ENCODE peak calls at places on chromosomes 16 and 17, in seven cellular contexts. W, D, Z, U, S, P and T are unnamed samples.

GRCh38 chr16:58937661-58938060 is 203.5 kb upstream of the GOT2 start:
- DNase-seq in W (no peak), D (no peak), Z (no peak), U (no peak), S (no peak), P (no peak), T (no peak)

GRCh38 chr16:3716831-3717234 is 491 bp downstream of the TRAP1 start:
- DNase-seq in W (peak; percentile 41), D (peak; percentile 32), Z (peak; percentile 38), U (peak; percentile 34), S (no peak), P (peak; percentile 12), T (peak; percentile 48)

GRCh38 chr16:89599451-89599858 is 14.0 kb upstream of the DPEP1 start:
- DNase-seq in W (peak; percentile 56), D (no peak), Z (no peak), U (peak; percentile 87), S (no peak), P (peak; percentile 31), T (no peak)

GRCh38 chr16:86878290-86879160 is 300.2 kb downstream of the FOXL1 start:
- DNase-seq in W (no peak), D (peak; percentile 42), Z (no peak), U (no peak), S (no peak), P (no peak), T (no peak)

GRCh38 chr16:13919330-13919682 is 648 bp upstream of the ERCC4 start:
- DNase-seq in W (peak; percentile 70), D (no peak), Z (no peak), U (no peak), S (peak; percentile 55), P (peak; percentile 1), T (peak; percentile 44)

GRCh38 chr17:73956595-73957465 is 246.6 kb upstream of the RPL38 start:
- DNase-seq in W (no peak), D (no peak), Z (peak; percentile 84), U (peak; percentile 91), S (no peak), P (peak; percentile 55), T (peak; percentile 82)

GRCh38 chr16:49875812-49876715 is 20.2 kb upstream of the ZNF423 start:
- DNase-seq in W (no peak), D (no peak), Z (no peak), U (no peak), S (no peak), P (no peak), T (no peak)

GRCh38 chr17:45578516-45579455 is 88.3 kb upstream of the PLEKHM1 start:
- DNase-seq in W (no peak), D (no peak), Z (no peak), U (no peak), S (no peak), P (no peak), T (no peak)

GRCh38 chr17:48625502-48626201 is 506 bp downstream of the HOXB9 start:
- DNase-seq in W (no peak), D (peak; percentile 35), Z (no peak), U (peak; percentile 69), S (no peak), P (no peak), T (peak; percentile 84)

GRCh38 chr16:87824016-87824990 is 45.0 kb downstream of the SLC7A5 start:
- DNase-seq in W (no peak), D (no peak), Z (no peak), U (no peak), S (no peak), P (no peak), T (no peak)

GRCh38 chr17:38751144-38751802 is 1.3 kb upstream of the PSMB3 start:
- DNase-seq in W (peak; percentile 55), D (no peak), Z (no peak), U (no peak), S (peak; percentile 60), P (no peak), T (no peak)

GRCh38 chr17:68740555-68741447 is 139.6 kb upstream of the FAM20A start:
- DNase-seq in W (no peak), D (no peak), Z (no peak), U (no peak), S (no peak), P (no peak), T (no peak)
- TF ChIP-seq CTCF in W (peak; percentile 5), D (no peak), Z (no peak), U (no peak), S (peak; percentile 6), P (no peak), T (no peak)

GRCh38 chr16:21302454-21302853 is 24.4 kb upstream of the CRYM start:
- DNase-seq in W (peak; percentile 40), D (no peak), Z (no peak), U (no peak), S (no peak), P (no peak), T (no peak)

GRCh38 chr16:21302898-21303528 is 24.9 kb upstream of the CRYM start:
- DNase-seq in W (peak; percentile 95), D (no peak), Z (no peak), U (no peak), S (peak; percentile 55), P (no peak), T (peak; percentile 47)

GRCh38 chr16:21301895-21302291 is 23.8 kb upstream of the CRYM start:
- DNase-seq in W (no peak), D (no peak), Z (no peak), U (no peak), S (peak; percentile 48), P (no peak), T (no peak)

GRCh38 chr16:21300309-21301167 is 22.4 kb upstream of the CRYM start:
- DNase-seq in W (peak; percentile 100), D (peak; percentile 100), Z (peak; percentile 98), U (peak; percentile 86), S (peak; percentile 99), P (peak; percentile 15), T (peak; percentile 85)

DNA sequence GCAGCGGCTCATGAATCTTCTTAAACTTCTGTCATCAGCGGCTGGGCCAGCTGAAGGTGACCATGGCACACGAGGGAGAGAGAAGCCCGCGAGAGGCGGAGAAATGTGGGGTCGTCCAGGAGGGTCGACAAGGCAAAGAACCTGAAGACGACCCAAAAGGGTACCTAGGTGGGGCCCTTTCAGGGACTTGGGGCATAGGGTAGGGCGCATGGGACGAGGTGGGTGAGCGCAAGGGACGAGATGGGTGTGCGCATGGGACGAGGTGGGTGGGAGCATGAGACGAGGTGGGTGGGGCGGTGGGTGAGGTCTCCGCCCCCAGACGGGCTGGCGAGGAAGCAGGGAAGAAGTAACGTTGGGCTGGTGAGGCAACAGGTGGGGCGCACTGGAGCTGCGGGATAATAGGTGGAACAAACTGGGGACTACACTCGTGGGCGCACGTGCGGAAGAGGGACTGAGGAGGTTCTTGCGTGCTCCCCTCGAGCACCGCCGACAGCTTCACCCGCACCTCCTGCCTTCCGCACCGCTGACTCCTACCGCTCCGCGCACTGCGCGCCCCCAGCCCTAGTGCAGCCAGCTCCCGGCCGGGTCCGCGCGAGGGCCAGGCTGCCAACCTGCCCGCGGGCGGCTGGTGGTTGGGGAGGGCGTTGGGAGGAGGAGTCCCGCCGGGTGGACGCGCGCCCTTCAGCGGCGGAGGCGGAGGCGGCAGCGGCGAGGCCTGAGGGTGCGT is 23.2 kb upstream of the CRYM start:
- DNase-seq in W (peak; percentile 92), D (peak; percentile 79), Z (peak; percentile 82), U (peak; percentile 68), S (peak; percentile 73), P (peak; percentile 22), T (peak; percentile 84)
- TF ChIP-seq CTCF in W (peak; percentile 26), D (peak; percentile 15), Z (no peak), U (no peak), S (peak; percentile 25), P (no peak), T (peak; percentile 38)

DNA sequence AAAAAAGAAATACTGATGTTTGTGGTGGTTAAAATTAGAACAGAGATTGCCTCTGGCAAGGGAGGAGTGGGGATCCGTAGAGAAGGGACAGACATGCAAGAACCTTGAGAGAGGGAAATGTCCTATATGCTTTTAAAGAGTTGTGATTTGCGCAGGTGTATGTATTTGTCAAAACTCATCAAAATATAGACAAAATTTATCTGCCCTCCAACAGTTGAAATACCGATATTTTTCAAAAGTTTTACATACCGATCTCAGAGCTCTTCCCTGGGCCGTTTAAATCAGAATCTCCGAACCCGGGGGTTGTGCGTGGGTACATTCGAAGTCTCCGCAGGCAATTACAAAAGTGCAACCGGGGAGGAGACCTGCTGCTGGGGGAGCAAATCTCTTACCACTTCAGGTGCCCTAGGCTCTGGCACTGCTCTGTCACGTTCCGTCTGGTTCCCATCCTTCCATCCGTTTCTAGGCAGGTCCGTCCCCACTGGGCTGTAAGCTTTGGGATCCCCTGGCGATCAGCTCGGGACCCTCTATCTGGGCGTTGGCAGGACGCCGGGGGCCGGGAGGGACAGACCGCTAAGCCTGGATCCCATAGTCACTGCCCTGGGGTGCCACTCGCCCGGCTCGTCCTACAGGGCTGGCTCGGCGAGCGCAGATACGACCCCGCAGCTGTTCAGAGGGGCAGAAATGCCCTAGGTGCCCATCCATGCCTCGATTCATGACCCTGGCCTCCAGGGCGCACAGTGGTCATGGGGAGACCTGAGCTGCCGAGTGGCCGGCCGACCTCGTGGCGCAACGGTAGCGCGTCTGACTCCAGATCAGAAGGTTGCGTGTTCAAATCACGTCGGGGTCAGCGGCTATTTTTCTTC is 4.2 kb downstream of the BORCS6 start:
- DNase-seq in W (peak; percentile 86), D (peak; percentile 79), Z (peak; percentile 93), U (peak; percentile 92), S (peak; percentile 62), P (peak; percentile 87), T (peak; percentile 73)
- TF ChIP-seq CTCF in W (no peak), D (no peak), Z (no peak), U (no peak), S (no peak), P (no peak), T (no peak)

GRCh38 chr16:11721781-11722467 is 20.7 kb downstream of the TXNDC11 start:
- DNase-seq in W (no peak), D (no peak), Z (no peak), U (no peak), S (no peak), P (no peak), T (no peak)
- TF ChIP-seq CTCF in W (no peak), D (no peak), Z (no peak), U (no peak), S (no peak), P (no peak), T (no peak)

GRCh38 chr17:40499551-40500189 is 1.8 kb downstream of the TNS4 start:
- DNase-seq in W (peak; percentile 86), D (peak; percentile 58), Z (peak; percentile 90), U (peak; percentile 87), S (peak; percentile 73), P (no peak), T (no peak)
- TF ChIP-seq CTCF in W (no peak), D (no peak), Z (no peak), U (no peak), S (no peak), P (no peak), T (no peak)

GRCh38 chr16:68596266-68596665 is 48.8 kb upstream of the CDH3 start:
- DNase-seq in W (no peak), D (no peak), Z (no peak), U (no peak), S (no peak), P (no peak), T (no peak)

GRCh38 chr16:68590201-68590994 is 51.3 kb downstream of the ZFP90 start:
- DNase-seq in W (peak; percentile 63), D (peak; percentile 38), Z (peak; percentile 81), U (peak; percentile 94), S (peak; percentile 43), P (peak; percentile 39), T (peak; percentile 77)

GRCh38 chr16:68592466-68593337 is 52.4 kb upstream of the CDH3 start:
- DNase-seq in W (no peak), D (peak; percentile 19), Z (no peak), U (no peak), S (no peak), P (no peak), T (peak; percentile 29)
- TF ChIP-seq CTCF in W (peak; percentile 26), D (peak; percentile 15), Z (no peak), U (no peak), S (peak; percentile 28), P (peak; percentile 44), T (peak; percentile 26)